ENCODE peak calls at places on chromosomes 13 and 19, in ten cellular contexts. One of them, this sample, is unnamed.
A peak's percentile ranks its signal among the peaks of the same experiment; 100 is the strongest.

GRCh38 chr13:62357887-62358645 is 942.4 kb upstream of the PCDH20 start:
- DNase-seq in K562: peak; percentile 6
- DNase-seq in stomach: no peak
- DNase-seq in HepG2: peak; percentile 60
- DNase-seq in SK-N-SH: no peak
- DNase-seq in transverse colon: no peak
- DNase-seq in ovary: no peak
- DNase-seq in tibial nerve: no peak
- DNase-seq in GM12878: peak; percentile 12
- DNase-seq in H1: no peak
- DNase-seq in this sample: no peak

GRCh38 chr13:106534844-106535551 is 464 bp downstream of the EFNB2 start:
- DNase-seq in K562: no peak
- DNase-seq in stomach: peak; percentile 35
- DNase-seq in HepG2: no peak
- DNase-seq in SK-N-SH: no peak
- DNase-seq in transverse colon: no peak
- DNase-seq in ovary: peak; percentile 41
- DNase-seq in tibial nerve: no peak
- DNase-seq in GM12878: no peak
- DNase-seq in H1: peak; percentile 76
- DNase-seq in this sample: peak; percentile 68

GRCh38 chr19:45558399-45558878 is 26.2 kb downstream of the OPA3 start:
- DNase-seq in K562: peak; percentile 84
- DNase-seq in stomach: peak; percentile 56
- DNase-seq in HepG2: peak; percentile 73
- DNase-seq in SK-N-SH: peak; percentile 66
- DNase-seq in transverse colon: peak; percentile 77
- DNase-seq in ovary: no peak
- DNase-seq in tibial nerve: peak; percentile 31
- DNase-seq in GM12878: no peak
- DNase-seq in H1: peak; percentile 79
- DNase-seq in this sample: no peak

GRCh38 chr13:74695021-74695800 is 561.0 kb upstream of the KLF12 start:
- DNase-seq in K562: no peak
- DNase-seq in stomach: no peak
- DNase-seq in HepG2: no peak
- DNase-seq in SK-N-SH: no peak
- DNase-seq in transverse colon: no peak
- DNase-seq in ovary: no peak
- DNase-seq in tibial nerve: no peak
- DNase-seq in GM12878: no peak
- DNase-seq in H1: no peak
- DNase-seq in this sample: no peak

GRCh38 chr13:28636677-28637317 is 22.1 kb upstream of the POMP start:
- DNase-seq in K562: peak; percentile 75
- DNase-seq in stomach: peak; percentile 52
- DNase-seq in HepG2: peak; percentile 58
- DNase-seq in SK-N-SH: peak; percentile 64
- DNase-seq in transverse colon: peak; percentile 65
- DNase-seq in ovary: no peak
- DNase-seq in tibial nerve: peak; percentile 54
- DNase-seq in GM12878: peak; percentile 68
- DNase-seq in H1: peak; percentile 63
- DNase-seq in this sample: no peak

GRCh38 chr19:20247016-20247683 is 80.1 kb downstream of the ZNF486 start:
- DNase-seq in K562: no peak
- DNase-seq in stomach: peak; percentile 51
- DNase-seq in HepG2: no peak
- DNase-seq in SK-N-SH: peak; percentile 62
- DNase-seq in transverse colon: no peak
- DNase-seq in ovary: peak; percentile 66
- DNase-seq in tibial nerve: no peak
- DNase-seq in GM12878: no peak
- DNase-seq in H1: peak; percentile 72
- DNase-seq in this sample: no peak

GRCh38 chr13:113648218-113648615 is 9.8 kb downstream of the ATP4B start:
- DNase-seq in K562: no peak
- DNase-seq in stomach: peak; percentile 25
- DNase-seq in HepG2: no peak
- DNase-seq in SK-N-SH: no peak
- DNase-seq in transverse colon: peak; percentile 7
- DNase-seq in ovary: peak; percentile 17
- DNase-seq in tibial nerve: no peak
- DNase-seq in GM12878: no peak
- DNase-seq in H1: no peak
- DNase-seq in this sample: peak; percentile 29

GRCh38 chr13:21010621-21011020 is 50.8 kb downstream of the LATS2 start:
- DNase-seq in K562: peak; percentile 38
- DNase-seq in stomach: no peak
- DNase-seq in HepG2: peak; percentile 44
- DNase-seq in SK-N-SH: no peak
- DNase-seq in transverse colon: no peak
- DNase-seq in ovary: peak; percentile 1
- DNase-seq in tibial nerve: no peak
- DNase-seq in GM12878: no peak
- DNase-seq in H1: no peak
- DNase-seq in this sample: no peak

GRCh38 chr19:40302224-40303011 is 17.3 kb upstream of the AKT2 start:
- DNase-seq in K562: no peak
- DNase-seq in stomach: no peak
- DNase-seq in HepG2: no peak
- DNase-seq in SK-N-SH: no peak
- DNase-seq in transverse colon: no peak
- DNase-seq in ovary: no peak
- DNase-seq in tibial nerve: no peak
- DNase-seq in GM12878: no peak
- DNase-seq in H1: no peak
- DNase-seq in this sample: no peak

GRCh38 chr19:48674921-48675824 is 2.4 kb upstream of the NTN5 start:
- DNase-seq in K562: peak; percentile 88
- DNase-seq in stomach: peak; percentile 88
- DNase-seq in HepG2: peak; percentile 77
- DNase-seq in SK-N-SH: peak; percentile 96
- DNase-seq in transverse colon: peak; percentile 86
- DNase-seq in ovary: peak; percentile 83
- DNase-seq in tibial nerve: peak; percentile 93
- DNase-seq in GM12878: no peak
- DNase-seq in H1: peak; percentile 90
- DNase-seq in this sample: peak; percentile 92

GRCh38 chr13:42967660-42968059 is 24.4 kb downstream of the EPSTI1 start:
- DNase-seq in K562: no peak
- DNase-seq in stomach: peak; percentile 29
- DNase-seq in HepG2: no peak
- DNase-seq in SK-N-SH: no peak
- DNase-seq in transverse colon: peak; percentile 34
- DNase-seq in ovary: no peak
- DNase-seq in tibial nerve: no peak
- DNase-seq in GM12878: no peak
- DNase-seq in H1: no peak
- DNase-seq in this sample: no peak

GRCh38 chr13:112968380-112968909 is 569 bp upstream of the MCF2L start:
- DNase-seq in K562: no peak
- DNase-seq in stomach: peak; percentile 79
- DNase-seq in HepG2: no peak
- DNase-seq in SK-N-SH: peak; percentile 82
- DNase-seq in transverse colon: peak; percentile 70
- DNase-seq in ovary: peak; percentile 67
- DNase-seq in tibial nerve: no peak
- DNase-seq in GM12878: no peak
- DNase-seq in H1: no peak
- DNase-seq in this sample: peak; percentile 64

GRCh38 chr19:23365222-23365621 is 30.0 kb downstream of the ZNF91 start:
- DNase-seq in K562: no peak
- DNase-seq in stomach: no peak
- DNase-seq in HepG2: no peak
- DNase-seq in SK-N-SH: no peak
- DNase-seq in transverse colon: no peak
- DNase-seq in ovary: no peak
- DNase-seq in tibial nerve: no peak
- DNase-seq in GM12878: no peak
- DNase-seq in H1: no peak
- DNase-seq in this sample: no peak

GRCh38 chr19:4267101-4267900 is 11.8 kb upstream of the SHD start:
- DNase-seq in K562: peak; percentile 88
- DNase-seq in stomach: peak; percentile 63
- DNase-seq in HepG2: peak; percentile 72
- DNase-seq in SK-N-SH: peak; percentile 89
- DNase-seq in transverse colon: peak; percentile 68
- DNase-seq in ovary: peak; percentile 65
- DNase-seq in tibial nerve: peak; percentile 56
- DNase-seq in GM12878: no peak
- DNase-seq in H1: peak; percentile 90
- DNase-seq in this sample: no peak
- H3K27ac ChIP-seq in K562: no peak overlapping the region
- H3K27ac ChIP-seq in stomach: peak overlapping the region; percentile 1
- H3K27ac ChIP-seq in HepG2: peak overlapping the region; percentile 73
- H3K27ac ChIP-seq in SK-N-SH: no peak overlapping the region
- H3K27ac ChIP-seq in transverse colon: peak overlapping the region; percentile 67
- H3K27ac ChIP-seq in ovary: no peak overlapping the region
- H3K27ac ChIP-seq in tibial nerve: no peak overlapping the region
- H3K27ac ChIP-seq in GM12878: no peak overlapping the region
- H3K27ac ChIP-seq in H1: no peak overlapping the region
- H3K27ac ChIP-seq in this sample: no peak overlapping the region

GRCh38 chr19:54949412-54949811 is 2.1 kb upstream of the NLRP7 start:
- DNase-seq in K562: no peak
- DNase-seq in stomach: no peak
- DNase-seq in HepG2: no peak
- DNase-seq in SK-N-SH: no peak
- DNase-seq in transverse colon: peak; percentile 9
- DNase-seq in ovary: no peak
- DNase-seq in tibial nerve: no peak
- DNase-seq in GM12878: no peak
- DNase-seq in H1: no peak
- DNase-seq in this sample: no peak

GRCh38 chr19:54955356-54955755 is 8.0 kb upstream of the NLRP7 start:
- DNase-seq in K562: no peak
- DNase-seq in stomach: no peak
- DNase-seq in HepG2: no peak
- DNase-seq in SK-N-SH: no peak
- DNase-seq in transverse colon: no peak
- DNase-seq in ovary: no peak
- DNase-seq in tibial nerve: no peak
- DNase-seq in GM12878: no peak
- DNase-seq in H1: no peak
- DNase-seq in this sample: no peak

GRCh38 chr19:54947381-54947780 is at the start of gene NLRP7:
- DNase-seq in K562: no peak
- DNase-seq in stomach: no peak
- DNase-seq in HepG2: no peak
- DNase-seq in SK-N-SH: no peak
- DNase-seq in transverse colon: no peak
- DNase-seq in ovary: no peak
- DNase-seq in tibial nerve: no peak
- DNase-seq in GM12878: no peak
- DNase-seq in H1: no peak
- DNase-seq in this sample: no peak

GRCh38 chr19:54952591-54953344 is 5.4 kb upstream of the NLRP7 start:
- DNase-seq in K562: peak; percentile 42
- DNase-seq in stomach: no peak
- DNase-seq in HepG2: no peak
- DNase-seq in SK-N-SH: no peak
- DNase-seq in transverse colon: no peak
- DNase-seq in ovary: no peak
- DNase-seq in tibial nerve: no peak
- DNase-seq in GM12878: no peak
- DNase-seq in H1: no peak
- DNase-seq in this sample: no peak
- TF ChIP-seq EP300 in K562: no peak
- TF ChIP-seq EP300 in stomach: no peak
- TF ChIP-seq EP300 in HepG2: no peak
- TF ChIP-seq EP300 in SK-N-SH: no peak
- TF ChIP-seq EP300 in transverse colon: no peak
- TF ChIP-seq EP300 in ovary: no peak
- TF ChIP-seq EP300 in tibial nerve: no peak
- TF ChIP-seq EP300 in GM12878: no peak
- TF ChIP-seq EP300 in H1: no peak
- TF ChIP-seq EP300 in this sample: no peak

GRCh38 chr19:15115080-15115479 is 7.9 kb downstream of the SYDE1 start:
- DNase-seq in K562: no peak
- DNase-seq in stomach: peak; percentile 43
- DNase-seq in HepG2: no peak
- DNase-seq in SK-N-SH: peak; percentile 21
- DNase-seq in transverse colon: peak; percentile 42
- DNase-seq in ovary: peak; percentile 76
- DNase-seq in tibial nerve: peak; percentile 48
- DNase-seq in GM12878: no peak
- DNase-seq in H1: no peak
- DNase-seq in this sample: peak; percentile 90
- H3K27ac ChIP-seq in K562: no peak overlapping the region
- H3K27ac ChIP-seq in stomach: peak overlapping the region; percentile 61
- H3K27ac ChIP-seq in HepG2: no peak overlapping the region
- H3K27ac ChIP-seq in SK-N-SH: no peak overlapping the region
- H3K27ac ChIP-seq in transverse colon: peak overlapping the region; percentile 4
- H3K27ac ChIP-seq in ovary: no peak overlapping the region
- H3K27ac ChIP-seq in tibial nerve: no peak overlapping the region
- H3K27ac ChIP-seq in GM12878: no peak overlapping the region
- H3K27ac ChIP-seq in H1: no peak overlapping the region
- H3K27ac ChIP-seq in this sample: peak overlapping the region; percentile 76

GRCh38 chr19:53091413-53091812 is 11.8 kb downstream of the ZNF160 start:
- DNase-seq in K562: no peak
- DNase-seq in stomach: no peak
- DNase-seq in HepG2: no peak
- DNase-seq in SK-N-SH: peak; percentile 27
- DNase-seq in transverse colon: no peak
- DNase-seq in ovary: no peak
- DNase-seq in tibial nerve: no peak
- DNase-seq in GM12878: no peak
- DNase-seq in H1: peak; percentile 81
- DNase-seq in this sample: no peak
- TF ChIP-seq EP300 in K562: no peak
- TF ChIP-seq EP300 in stomach: no peak
- TF ChIP-seq EP300 in HepG2: no peak
- TF ChIP-seq EP300 in SK-N-SH: no peak
- TF ChIP-seq EP300 in transverse colon: no peak
- TF ChIP-seq EP300 in ovary: no peak
- TF ChIP-seq EP300 in tibial nerve: no peak
- TF ChIP-seq EP300 in GM12878: no peak
- TF ChIP-seq EP300 in H1: no peak
- TF ChIP-seq EP300 in this sample: no peak

DNA sequence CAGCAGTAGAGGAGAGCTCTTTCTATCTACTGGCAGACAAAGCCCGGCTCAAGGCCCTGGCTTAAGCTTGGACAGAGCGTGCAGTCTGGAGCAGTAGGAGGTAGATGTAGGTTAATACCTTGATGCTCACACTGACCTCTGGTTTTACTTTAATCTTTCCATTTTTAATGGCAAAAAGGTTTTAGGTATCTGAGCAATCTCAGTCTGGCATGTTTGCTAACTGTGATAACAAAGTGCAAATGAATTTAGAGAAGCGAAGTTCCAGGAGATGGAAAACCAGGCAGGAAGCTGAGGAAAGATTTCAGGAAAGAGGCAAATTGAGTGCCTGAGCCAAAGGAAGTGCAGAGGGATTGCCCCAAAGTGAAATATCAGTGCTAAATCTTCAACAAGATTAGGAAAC is 356.6 kb downstream of the FOXO1 start:
- DNase-seq in K562: no peak
- DNase-seq in stomach: no peak
- DNase-seq in HepG2: no peak
- DNase-seq in SK-N-SH: no peak
- DNase-seq in transverse colon: no peak
- DNase-seq in ovary: no peak
- DNase-seq in tibial nerve: no peak
- DNase-seq in GM12878: no peak
- DNase-seq in H1: no peak
- DNase-seq in this sample: no peak
- H3K27ac ChIP-seq in K562: no peak overlapping the region
- H3K27ac ChIP-seq in stomach: no peak overlapping the region
- H3K27ac ChIP-seq in HepG2: no peak overlapping the region
- H3K27ac ChIP-seq in SK-N-SH: no peak overlapping the region
- H3K27ac ChIP-seq in transverse colon: no peak overlapping the region
- H3K27ac ChIP-seq in ovary: no peak overlapping the region
- H3K27ac ChIP-seq in tibial nerve: no peak overlapping the region
- H3K27ac ChIP-seq in GM12878: no peak overlapping the region
- H3K27ac ChIP-seq in H1: no peak overlapping the region
- H3K27ac ChIP-seq in this sample: no peak overlapping the region